ENCODE peak calls at places on chromosomes 3 and 15, in six cellular contexts. Z is endothelial cell; G is AG09309; D is activated B cell treated with CpG ODN at 0.5 μM for 24 hours; N is WTC11; J is CD8-positive, alpha-beta T cell. P is an unnamed sample.

GRCh38 chr3:16844771-16845170 is 40.0 kb upstream of the PLCL2 start:
- DNase-seq in D (no peak), N (no peak), J (no peak), Z (no peak), G (no peak), P (no peak)

GRCh38 chr3:35789039-35789438 is 149.7 kb downstream of the ARPP21 start:
- DNase-seq in G (no peak), Z (no peak), J (no peak), D (no peak), N (no peak), P (no peak)

GRCh38 chr15:79212589-79213139 is 69.9 kb upstream of the ANKRD34C start:
- DNase-seq in D (no peak), Z (no peak), N (peak), G (no peak), J (no peak), P (no peak)

GRCh38 chr3:195139091-195139875 is 131.7 kb downstream of the XXYLT1 start:
- DNase-seq in J (no peak), D (no peak), N (no peak), G (no peak), Z (no peak), P (no peak)

GRCh38 chr3:152047465-152047864 is 174.0 kb downstream of the SUCNR1 start:
- DNase-seq in G (peak), Z (no peak), J (no peak), N (no peak), D (no peak), P (no peak)

GRCh38 chr3:179452166-179452544 is 885 bp upstream of the GNB4 start:
- DNase-seq in Z (no peak), G (no peak), D (no peak), J (no peak), N (no peak), P (no peak)

GRCh38 chr15:40031300-40031699 is 7.7 kb downstream of the SRP14 start:
- DNase-seq in Z (no peak), N (no peak), G (no peak), J (no peak), D (no peak), P (no peak)

GRCh38 chr3:159458010-159458409 is 530.6 kb upstream of the IL12A start:
- DNase-seq in J (no peak), D (no peak), N (peak), G (peak), Z (no peak), P (no peak)

GRCh38 chr15:35723120-35723707 is 177.2 kb upstream of the DPH6 start:
- DNase-seq in Z (no peak), N (no peak), D (no peak), J (no peak), G (no peak), P (no peak)

DNA sequence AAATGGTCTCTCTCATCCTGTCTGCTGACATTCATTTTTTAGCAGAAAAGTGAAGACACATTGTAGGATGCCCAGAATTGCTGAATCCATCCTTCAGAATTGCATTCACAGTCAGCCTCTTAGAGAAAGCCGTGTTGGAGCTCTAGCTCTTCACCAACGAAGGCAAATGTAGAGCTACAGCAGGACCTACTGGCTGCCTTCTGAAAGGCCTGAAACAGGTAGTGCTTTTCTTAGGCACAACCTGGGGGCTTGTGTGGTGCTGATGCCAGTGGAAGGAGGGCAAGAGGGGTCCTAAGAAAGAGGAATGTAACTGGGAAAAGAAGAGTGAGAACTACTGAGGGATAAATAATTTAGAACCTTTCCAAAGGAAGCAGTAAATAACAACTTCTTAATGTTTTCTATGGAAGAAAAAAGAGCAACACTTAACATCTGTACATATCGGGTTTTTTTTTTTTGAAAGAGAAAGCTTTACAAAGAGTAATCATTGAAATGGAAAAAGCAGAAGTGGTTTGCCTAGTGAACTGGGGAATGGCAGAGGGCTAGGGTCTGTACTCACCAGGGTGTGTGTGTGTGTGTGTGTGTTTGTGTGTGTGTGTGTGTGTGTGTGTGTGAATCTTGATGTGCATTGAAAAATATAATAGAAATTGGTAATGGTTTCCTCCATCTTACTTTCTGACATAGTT is 297.8 kb downstream of the SATB1 start:
- DNase-seq in G (no peak), J (no peak), D (peak), Z (no peak), N (no peak), P (no peak)
- TF ChIP-seq CTCF in G (no peak), J (no peak), D (no peak), Z (no peak), N (no peak), P (no peak)

GRCh38 chr3:167816953-167817352 is 81.4 kb downstream of the SERPINI1 start:
- DNase-seq in G (no peak), J (no peak), Z (no peak), D (no peak), N (no peak), P (no peak)
- TF ChIP-seq CTCF in G (no peak), J (no peak), Z (no peak), D (no peak), N (no peak), P (no peak)

GRCh38 chr3:38118421-38119247 is 18.3 kb downstream of the ACAA1 start:
- DNase-seq in G (no peak), N (no peak), D (no peak), J (no peak), Z (no peak), P (no peak)

GRCh38 chr3:38119248-38119544 is 17.7 kb downstream of the ACAA1 start:
- DNase-seq in D (no peak), Z (no peak), J (no peak), N (no peak), G (no peak), P (no peak)

GRCh38 chr3:38116471-38117162 is 20.3 kb downstream of the ACAA1 start:
- DNase-seq in Z (no peak), N (peak), J (no peak), D (no peak), G (no peak), P (no peak)

GRCh38 chr3:38117163-38117716 is 19.7 kb downstream of the ACAA1 start:
- DNase-seq in N (no peak), Z (no peak), G (no peak), D (no peak), J (no peak), P (no peak)

DNA sequence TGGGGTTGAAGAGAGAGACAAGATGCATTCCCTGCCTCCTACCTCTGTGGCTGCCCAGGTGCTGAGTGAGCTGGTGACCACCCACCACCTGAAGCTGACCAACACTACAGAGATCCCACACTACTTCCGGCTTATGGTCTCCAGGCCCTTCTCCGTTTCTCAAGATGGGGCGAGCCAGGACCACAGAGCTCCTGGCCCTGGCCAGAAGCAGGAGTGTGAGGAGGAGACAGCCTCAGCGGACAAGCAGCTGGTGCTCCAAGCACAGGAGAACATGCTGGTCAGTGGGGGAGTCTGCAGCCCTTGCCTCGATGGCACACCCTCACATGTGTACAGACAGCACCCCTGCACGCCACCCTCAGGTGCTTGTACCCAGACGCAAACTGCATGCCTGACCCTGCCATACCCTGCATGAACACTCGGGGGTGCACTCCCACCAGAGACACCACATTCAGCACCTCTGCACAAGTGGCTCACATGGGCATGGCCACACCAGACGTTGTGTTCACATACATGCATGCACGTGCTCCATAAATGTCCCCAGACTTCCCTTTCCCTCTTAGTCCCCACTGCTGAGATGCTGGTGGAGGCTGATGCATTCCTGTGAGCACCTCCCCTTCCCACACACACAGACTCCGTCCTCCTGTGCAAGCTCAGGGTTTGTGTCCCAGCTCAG is 19.0 kb downstream of the ACAA1 start:
- DNase-seq in G (no peak), D (peak), Z (peak), N (peak), J (peak), P (no peak)
- TF ChIP-seq CTCF in G (peak), D (no peak), Z (peak), N (peak), J (peak), P (peak)

GRCh38 chr3:175146258-175146657 is 287.1 kb downstream of the NAALADL2 start:
- DNase-seq in G (peak), N (no peak), Z (no peak), J (no peak), D (no peak), P (no peak)
- TF ChIP-seq CTCF in G (peak), N (no peak), Z (no peak), J (no peak), D (no peak), P (peak)